ENCODE peak calls at places on chromosomes 2 and 18, in seven cellular contexts. H is NCI-H1092 treated with DMSO at 0.1 percent for 48 hours; I is GM23338; W is KBM-7; Z is G401; M is activated CD4-positive, alpha-beta T cell treated with anti-CD3 and anti-CD28 coated beads, Interleukin-2, amount 50 U/mL, for 24 hours; S is Karpas-422. X is an unnamed sample.

GRCh38 chr2:181262782-181263181 is 194.4 kb upstream of the ITGA4 start:
- DNase-seq in H (no peak), S (no peak), M (no peak), I (no peak), Z (no peak), W (no peak), X (no peak)

GRCh38 chr2:176814274-176814673 is 398.3 kb upstream of the HNRNPA3 start:
- DNase-seq in M (no peak), I (no peak), Z (no peak), H (no peak), S (no peak), W (no peak), X (no peak)

GRCh38 chr2:140880573-140880972 is 1250.2 kb downstream of the LRP1B start:
- DNase-seq in Z (no peak), W (no peak), I (no peak), M (no peak), H (no peak), S (no peak), X (no peak)

GRCh38 chr18:6057604-6058003 is 162.3 kb upstream of the TMEM200C start:
- DNase-seq in W (no peak), H (no peak), S (no peak), M (no peak), I (no peak), Z (no peak), X (no peak)

GRCh38 chr2:217360111-217360510 is 500.2 kb upstream of the TNP1 start:
- DNase-seq in S (no peak), Z (no peak), I (no peak), H (no peak), M (no peak), W (no peak), X (no peak)

GRCh38 chr18:45518770-45519169 is 96.5 kb upstream of the SLC14A2 start:
- DNase-seq in W (no peak), H (peak), S (no peak), M (no peak), I (no peak), Z (no peak), X (no peak)

GRCh38 chr2:167181134-167181533 is 292.9 kb downstream of the XIRP2 start:
- DNase-seq in H (no peak), W (no peak), S (no peak), I (no peak), M (no peak), Z (no peak), X (no peak)

GRCh38 chr2:219171231-219171651 is 1.4 kb upstream of the SLC23A3 start:
- DNase-seq in W (peak), S (peak), M (peak), I (peak), H (no peak), Z (peak), X (no peak)

X was measured in stimulated activated CD4-positive, alpha-beta T cell treated with anti-CD3 and anti-CD28 coated beads, TNF-alpha, amount 100 ng/mL, for 1 hour.